ENCODE peak calls at places on chromosome 16, in ten cellular contexts. Y is GM12878, S is H1, P is SK-N-SH, A is transverse colon, H is endothelial cell of umbilical vein, Z is K562, B is spleen, R is vagina, I is sigmoid colon. N is an unnamed sample.
A peak's percentile ranks its signal among the peaks of the same experiment; 100 is the strongest.

GRCh38 chr16:27240948-27241531 is 27.5 kb downstream of the NSMCE1 start:
- DNase-seq in Y (no peak), S (no peak), P (no peak), A (no peak), H (peak; percentile 73), Z (no peak), B (peak; percentile 77), R (peak; percentile 72), I (peak; percentile 59), N (no peak)

GRCh38 chr16:50190292-50190691 is 37.2 kb downstream of the TENT4B start:
- DNase-seq in Y (no peak), S (no peak), P (no peak), A (no peak), H (no peak), Z (no peak), B (no peak), R (no peak), I (no peak), N (no peak)

GRCh38 chr16:51762081-51762995 is 611.3 kb upstream of the SALL1 start:
- DNase-seq in Y (no peak), S (peak; percentile 93), P (peak; percentile 76), A (peak; percentile 61), H (peak; percentile 36), Z (peak; percentile 73), B (peak; percentile 79), R (no peak), I (peak; percentile 79), N (peak; percentile 25)

GRCh38 chr16:4944333-4945281 is 7.7 kb upstream of the PPL start:
- DNase-seq in Y (no peak), S (peak; percentile 71), P (peak; percentile 64), A (peak; percentile 84), H (peak; percentile 98), Z (peak; percentile 60), B (no peak), R (no peak), I (peak; percentile 98), N (peak; percentile 84)

GRCh38 chr16:81902025-81902424 is 109.2 kb downstream of the SDR42E1 start:
- DNase-seq in Y (no peak), S (no peak), P (no peak), A (no peak), H (peak; percentile 98), Z (no peak), B (no peak), R (no peak), I (peak; percentile 21), N (no peak)

GRCh38 chr16:69112285-69113129 is 7.1 kb downstream of the HAS3 start:
- DNase-seq in Y (no peak), S (peak; percentile 90), P (peak; percentile 82), A (peak; percentile 64), H (peak; percentile 52), Z (peak; percentile 81), B (peak; percentile 78), R (no peak), I (peak; percentile 67), N (no peak)

GRCh38 chr16:52577130-52577706 is 30.3 kb upstream of the TOX3 start:
- DNase-seq in Y (no peak), S (no peak), P (no peak), A (no peak), H (no peak), Z (no peak), B (no peak), R (no peak), I (no peak), N (no peak)

GRCh38 chr16:53950677-53951076 is 246.7 kb downstream of the FTO start:
- DNase-seq in Y (no peak), S (no peak), P (no peak), A (no peak), H (no peak), Z (no peak), B (no peak), R (no peak), I (no peak), N (no peak)

GRCh38 chr16:75088934-75089333 is 27.6 kb downstream of the LDHD start:
- DNase-seq in Y (no peak), S (no peak), P (no peak), A (no peak), H (no peak), Z (no peak), B (no peak), R (no peak), I (no peak), N (no peak)

DNA sequence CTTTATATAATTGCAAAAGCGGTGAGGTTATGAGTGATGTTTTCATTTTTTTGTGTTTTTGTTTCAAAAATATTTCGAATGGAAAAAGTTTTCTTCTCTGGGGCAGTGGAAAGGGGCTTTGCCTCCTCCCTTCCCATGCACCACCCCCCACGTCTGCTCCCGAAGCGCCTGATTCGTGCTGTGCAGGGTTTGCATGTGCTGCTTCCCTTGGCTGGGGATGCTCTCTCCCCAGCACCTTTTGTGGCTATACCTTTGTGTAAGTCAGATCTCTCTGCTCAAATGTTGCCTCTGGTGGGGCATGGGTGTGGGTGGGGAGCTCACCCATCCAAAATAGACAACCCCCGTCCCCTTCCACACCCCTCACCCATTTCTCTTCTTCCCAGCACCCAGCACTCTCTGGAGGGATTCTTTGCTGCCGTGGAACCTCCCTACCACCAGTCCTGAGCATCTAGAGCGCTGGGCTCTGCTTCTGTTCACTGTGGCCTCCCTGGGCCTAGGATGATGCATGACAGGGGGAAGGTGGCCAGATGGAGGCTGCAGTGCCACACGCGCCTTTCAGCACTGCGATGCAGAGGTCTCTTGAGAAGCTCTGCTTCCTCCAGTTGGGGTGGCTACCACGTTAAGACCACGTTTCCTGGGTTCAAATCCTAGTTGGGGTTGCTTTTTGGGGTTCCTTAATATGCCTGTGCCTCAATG is 71.2 kb downstream of the IRF8 start:
- DNase-seq in Y (no peak), S (no peak), P (no peak), A (no peak), H (no peak), Z (no peak), B (no peak), R (no peak), I (no peak), N (no peak)
- H3K27me3 ChIP-seq in Y (no peaks in the 10 kb centered on the region), S (no peaks in the 10 kb centered on the region), P (peaks cover 50% of the 10 kb centered on the region), A (no peaks in the 10 kb centered on the region), H (no peaks in the 10 kb centered on the region), Z (no peaks in the 10 kb centered on the region), B (no peaks in the 10 kb centered on the region), R (no peaks in the 10 kb centered on the region), I (no peaks in the 10 kb centered on the region), N (no peaks in the 10 kb centered on the region)

DNA sequence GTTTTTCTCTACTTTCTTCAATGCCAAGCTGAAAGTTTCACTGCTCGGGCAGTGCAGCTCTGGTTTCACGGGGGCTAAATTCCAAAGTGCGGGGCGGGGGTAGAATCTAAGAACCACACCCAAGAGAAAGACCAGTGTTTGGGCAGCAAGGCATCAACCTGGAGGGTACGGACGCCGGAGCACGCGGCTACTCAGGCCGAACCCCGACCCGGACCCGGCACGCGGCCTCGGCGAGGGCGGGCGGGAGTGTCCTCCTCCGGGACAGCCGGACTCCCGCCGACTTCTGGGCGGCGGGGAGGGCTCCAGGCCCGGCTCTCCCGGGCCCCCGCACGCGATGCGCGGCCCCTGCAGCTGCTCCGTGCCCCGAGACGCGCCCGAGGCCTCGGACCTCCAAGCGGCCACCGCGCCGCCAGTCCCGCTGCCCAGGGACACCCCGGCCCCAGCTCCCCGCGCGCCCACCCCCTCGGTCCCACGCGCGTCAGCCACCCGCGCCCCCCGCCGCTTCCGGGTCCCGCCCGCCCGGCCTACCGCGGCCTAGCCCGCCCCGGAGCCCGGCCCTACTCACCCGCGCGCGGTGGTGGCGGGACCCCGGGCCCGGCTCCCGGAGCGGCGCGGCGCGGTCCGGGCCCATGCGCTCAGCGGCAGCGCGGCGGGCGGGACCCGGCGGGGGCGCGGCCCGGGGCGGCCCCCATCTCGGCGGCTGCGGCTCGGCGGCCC is 561 bp downstream of the AXIN1 start:
- DNase-seq in Y (no peak), S (no peak), P (no peak), A (peak; percentile 46), H (no peak), Z (no peak), B (peak; percentile 93), R (no peak), I (no peak), N (no peak)
- H3K4me3 ChIP-seq in Y (peak overlapping the region; percentile 96), S (peak overlapping the region; percentile 66), P (peak overlapping the region; percentile 61), A (peak overlapping the region; percentile 65), H (peak overlapping the region; percentile 55), Z (peak overlapping the region; percentile 78), B (peak overlapping the region; percentile 71), R (peak overlapping the region; percentile 65), I (peak overlapping the region; percentile 82), N (peak overlapping the region; percentile 71)

GRCh38 chr16:87795336-87795735 is 29.6 kb upstream of the KLHDC4 start:
- DNase-seq in Y (no peak), S (no peak), P (no peak), A (no peak), H (no peak), Z (no peak), B (no peak), R (no peak), I (no peak), N (no peak)
- TF ChIP-seq POLR2AphosphoS5 in Y (no peak), S (no peak), P (no peak), A (no peak), H (no peak), Z (no peak), B (no peak), R (no peak), I (no peak), N (no peak)

GRCh38 chr16:3050487-3050886 is 4.1 kb downstream of the MMP25 start:
- DNase-seq in Y (no peak), S (no peak), P (no peak), A (no peak), H (no peak), Z (no peak), B (no peak), R (no peak), I (no peak), N (no peak)

GRCh38 chr16:3047387-3047720 is 993 bp downstream of the MMP25 start:
- DNase-seq in Y (no peak), S (no peak), P (no peak), A (no peak), H (no peak), Z (no peak), B (no peak), R (no peak), I (no peak), N (no peak)

GRCh38 chr16:3051489-3051888 is 5.1 kb downstream of the MMP25 start:
- DNase-seq in Y (no peak), S (no peak), P (no peak), A (no peak), H (no peak), Z (no peak), B (no peak), R (no peak), I (no peak), N (no peak)

GRCh38 chr16:3051009-3051408 is 4.6 kb downstream of the MMP25 start:
- DNase-seq in Y (no peak), S (no peak), P (no peak), A (no peak), H (no peak), Z (no peak), B (no peak), R (no peak), I (no peak), N (no peak)

DNA sequence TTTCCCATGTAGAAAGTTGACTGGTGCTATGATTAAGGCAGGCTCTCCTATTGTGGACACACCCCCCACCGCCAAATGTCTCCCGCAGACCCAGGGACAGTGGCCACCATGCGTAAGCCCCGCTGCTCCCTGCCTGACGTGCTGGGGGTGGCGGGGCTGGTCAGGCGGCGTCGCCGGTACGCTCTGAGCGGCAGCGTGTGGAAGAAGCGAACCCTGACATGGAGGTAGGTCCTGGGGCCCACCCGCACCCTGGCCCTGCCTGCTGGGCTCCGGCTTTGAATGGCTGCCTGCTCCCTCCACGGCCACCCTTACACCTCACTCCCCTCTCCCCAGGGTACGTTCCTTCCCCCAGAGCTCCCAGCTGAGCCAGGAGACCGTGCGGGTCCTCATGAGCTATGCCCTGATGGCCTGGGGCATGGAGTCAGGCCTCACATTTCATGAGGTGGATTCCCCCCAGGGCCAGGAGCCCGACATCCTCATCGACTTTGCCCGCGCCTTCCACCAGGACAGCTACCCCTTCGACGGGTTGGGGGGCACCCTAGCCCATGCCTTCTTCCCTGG is 3.6 kb downstream of the MMP25 start:
- DNase-seq in Y (no peak), S (no peak), P (no peak), A (no peak), H (no peak), Z (no peak), B (no peak), R (no peak), I (no peak), N (no peak)
- H3K27me3 ChIP-seq in Y (no peaks in the 10 kb centered on the region), S (peaks cover 7% of the 10 kb centered on the region), P (peaks cover 46% of the 10 kb centered on the region), A (peaks cover 60% of the 10 kb centered on the region), H (peaks cover 16% of the 10 kb centered on the region), Z (peaks cover 12% of the 10 kb centered on the region), B (peaks cover 16% of the 10 kb centered on the region), R (peaks cover 28% of the 10 kb centered on the region), I (peaks cover 22% of the 10 kb centered on the region), N (no peaks in the 10 kb centered on the region)